ENCODE peak calls at places on chromosomes 13 and 19, in nine cellular contexts. J is C1 segment of cervical spinal cord, Z is AG09309, K is lung microvascular endothelial cell, A is astrocyte of the hippocampus, O is endothelial cell, B is left cardiac atrium, M is D341Med, S is AG09319. N is an unnamed sample.

GRCh38 chr19:5048091-5048726 is 79.3 kb downstream of the KDM4B start:
- DNase-seq in A (peak), J (peak), S (peak), K (peak), Z (no peak), O (peak), M (peak), B (peak), N (no peak)

GRCh38 chr13:112510987-112511715 is 76.8 kb downstream of the TUBGCP3 start:
- DNase-seq in S (no peak), Z (no peak), K (no peak), A (no peak), J (no peak), B (no peak), O (no peak), M (no peak), N (no peak)

GRCh38 chr19:35756373-35757230 is at the start of gene HSPB6:
- DNase-seq in Z (no peak), A (peak), O (peak), S (no peak), J (no peak), M (no peak), K (peak), B (peak), N (no peak)

GRCh38 chr13:27053235-27053884 is 118.3 kb downstream of the USP12 start:
- DNase-seq in Z (no peak), M (no peak), K (no peak), J (no peak), B (no peak), O (no peak), A (no peak), S (no peak), N (no peak)

GRCh38 chr19:18483119-18483518 is 38.8 kb downstream of the ELL start:
- DNase-seq in A (no peak), Z (no peak), J (no peak), M (no peak), K (no peak), O (no peak), B (no peak), S (no peak), N (no peak)

GRCh38 chr19:51433092-51433491 is 15.7 kb upstream of the SIGLEC10 start:
- DNase-seq in M (no peak), K (no peak), B (no peak), S (no peak), Z (no peak), A (no peak), O (no peak), J (no peak), N (no peak)

GRCh38 chr19:13909430-13909829 is 3.4 kb downstream of the CC2D1A start:
- DNase-seq in O (no peak), B (no peak), M (no peak), J (no peak), Z (no peak), S (no peak), A (no peak), K (no peak), N (no peak)

GRCh38 chr13:47215741-47216140 is 318.9 kb upstream of the HTR2A start:
- DNase-seq in Z (peak), B (no peak), O (no peak), M (no peak), K (no peak), A (peak), J (no peak), S (peak), N (peak)

GRCh38 chr13:66556306-66556705 is 673.8 kb downstream of the PCDH9 start:
- DNase-seq in B (no peak), Z (peak), O (no peak), J (no peak), M (no peak), K (no peak), A (no peak), S (no peak), N (no peak)

GRCh38 chr13:110156186-110157065 is 150.5 kb downstream of the COL4A1 start:
- DNase-seq in J (no peak), S (no peak), Z (no peak), A (peak), K (no peak), M (no peak), O (no peak), B (no peak), N (no peak)

GRCh38 chr13:64505511-64505910 is 2724.6 kb downstream of the PCDH9 start:
- DNase-seq in A (no peak), B (no peak), K (no peak), Z (no peak), O (no peak), M (no peak), S (no peak), J (no peak), N (no peak)

GRCh38 chr13:76799696-76800095 is 86.5 kb downstream of the KCTD12 start:
- DNase-seq in M (no peak), A (peak), B (no peak), Z (no peak), J (no peak), K (peak), S (no peak), O (no peak), N (peak)

GRCh38 chr13:50224534-50224933 is 209.3 kb downstream of the KCNRG start:
- DNase-seq in K (no peak), J (no peak), M (no peak), A (no peak), B (no peak), S (no peak), O (no peak), Z (peak), N (no peak)

GRCh38 chr13:105573134-105573533 is 962.3 kb downstream of the EFNB2 start:
- DNase-seq in J (no peak), M (no peak), A (no peak), Z (no peak), O (no peak), B (no peak), K (no peak), S (no peak), N (no peak)

GRCh38 chr13:66528903-66529576 is 701.1 kb downstream of the PCDH9 start:
- DNase-seq in A (no peak), B (no peak), J (no peak), M (no peak), K (no peak), Z (no peak), O (no peak), S (no peak), N (no peak)

GRCh38 chr19:51294211-51294976 is 17.1 kb upstream of the IGLON5 start:
- DNase-seq in B (no peak), M (no peak), K (no peak), O (no peak), Z (no peak), A (no peak), S (no peak), J (no peak), N (no peak)

GRCh38 chr19:48770223-48770622 is 14.9 kb downstream of the FGF21 start:
- DNase-seq in O (no peak), K (no peak), M (no peak), A (peak), Z (peak), B (no peak), S (no peak), J (no peak), N (peak)

GRCh38 chr13:47287291-47287751 is 390.5 kb upstream of the HTR2A start:
- DNase-seq in Z (no peak), O (no peak), A (peak), S (no peak), J (no peak), M (no peak), B (no peak), K (no peak), N (no peak)

GRCh38 chr19:33241091-33241529 is 15.5 kb upstream of the SLC7A10 start:
- DNase-seq in O (no peak), J (no peak), Z (no peak), M (no peak), A (no peak), B (no peak), S (no peak), K (no peak), N (no peak)

GRCh38 chr13:59458908-59459579 is 704.7 kb downstream of the DIAPH3 start:
- DNase-seq in J (no peak), K (peak), O (no peak), S (peak), M (no peak), B (peak), Z (peak), A (peak), N (no peak)

GRCh38 chr13:76703621-76704020 is 182.6 kb downstream of the KCTD12 start:
- DNase-seq in S (no peak), B (no peak), Z (no peak), M (no peak), K (peak), J (no peak), A (no peak), O (no peak), N (no peak)

GRCh38 chr13:29499766-29500165 is 95.7 kb downstream of the SLC7A1 start:
- DNase-seq in O (no peak), K (no peak), B (no peak), A (no peak), S (no peak), Z (no peak), M (no peak), J (no peak), N (no peak)

GRCh38 chr19:48445256-48445605 is 552 bp upstream of the GRWD1 start:
- DNase-seq in O (peak), S (peak), Z (peak), A (peak), J (no peak), B (no peak), K (peak), M (peak), N (peak)

GRCh38 chr13:112250788-112251445 is 125.2 kb upstream of the SPACA7 start:
- DNase-seq in B (no peak), K (no peak), M (no peak), A (no peak), O (no peak), S (no peak), J (no peak), Z (no peak), N (no peak)

GRCh38 chr19:19334063-19334988 is 13.7 kb downstream of the MAU2 start:
- DNase-seq in B (no peak), O (no peak), K (no peak), M (no peak), Z (no peak), A (no peak), S (no peak), J (no peak), N (no peak)

GRCh38 chr13:54658771-54659170 is 1630.2 kb downstream of the OLFM4 start:
- DNase-seq in M (no peak), S (no peak), J (no peak), Z (no peak), K (no peak), A (no peak), B (no peak), O (no peak), N (no peak)

GRCh38 chr13:36858285-36858684 is 39.3 kb downstream of the RFXAP start:
- DNase-seq in J (no peak), K (peak), B (no peak), M (peak), O (peak), Z (peak), A (peak), S (peak), N (peak)

GRCh38 chr19:54041969-54042606 is 21.6 kb downstream of the VSTM1 start:
- DNase-seq in S (no peak), O (no peak), J (no peak), A (peak), K (no peak), Z (no peak), B (no peak), M (no peak), N (no peak)

GRCh38 chr13:105445793-105446192 is 1089.7 kb downstream of the EFNB2 start:
- DNase-seq in J (no peak), M (no peak), A (no peak), B (no peak), Z (no peak), S (no peak), O (no peak), K (no peak), N (no peak)

GRCh38 chr19:52603558-52604207 is 33.6 kb downstream of the ZNF701 start:
- DNase-seq in M (no peak), Z (peak), K (no peak), B (no peak), O (no peak), S (no peak), J (no peak), A (no peak), N (no peak)

GRCh38 chr19:45187421-45188100 is 9.0 kb downstream of the BLOC1S3 start:
- DNase-seq in J (no peak), Z (no peak), B (no peak), A (no peak), K (no peak), S (no peak), M (peak), O (no peak), N (no peak)

GRCh38 chr13:110126391-110126961 is 180.5 kb downstream of the COL4A1 start:
- DNase-seq in O (peak), B (peak), Z (peak), S (peak), M (no peak), A (peak), J (peak), K (peak), N (peak)

GRCh38 chr19:39400997-39401548 is 5.6 kb upstream of the ZFP36 start:
- DNase-seq in K (no peak), M (no peak), J (no peak), Z (no peak), B (no peak), A (no peak), S (no peak), O (no peak), N (no peak)

GRCh38 chr19:4815426-4816387 is 15.8 kb downstream of the TICAM1 start:
- DNase-seq in M (peak), S (peak), B (peak), O (peak), J (peak), Z (peak), K (peak), A (peak), N (peak)

GRCh38 chr13:92188574-92188973 is 790.2 kb downstream of the GPC5 start:
- DNase-seq in S (no peak), J (no peak), O (no peak), M (no peak), B (no peak), Z (no peak), K (no peak), A (no peak), N (no peak)

GRCh38 chr13:110097013-110097412 is 209.9 kb downstream of the COL4A1 start:
- DNase-seq in O (no peak), M (no peak), S (no peak), Z (no peak), J (no peak), K (no peak), B (no peak), A (no peak), N (no peak)

GRCh38 chr19:41341669-41342490 is 11.8 kb downstream of the TGFB1 start:
- DNase-seq in M (no peak), S (no peak), A (no peak), Z (no peak), J (no peak), K (no peak), O (no peak), B (no peak), N (no peak)

GRCh38 chr19:45074744-45075143 is 1.5 kb downstream of the ZNF296 start:
- DNase-seq in S (no peak), O (no peak), Z (no peak), B (no peak), A (peak), J (no peak), K (no peak), M (no peak), N (no peak)

GRCh38 chr13:46949211-46949610 is 52.4 kb upstream of the HTR2A start:
- DNase-seq in A (no peak), K (no peak), M (no peak), O (no peak), J (no peak), Z (no peak), B (no peak), S (no peak), N (no peak)